ENCODE peak calls at places on chromosomes 11 and 22, in nine cellular contexts. W is nucleus accumbens, Q is left cardiac atrium, E is smooth muscle cell of the brain vasculature, N is HuH-7, O is astrocyte of the spinal cord, B is brain microvascular endothelial cell, L is lung microvascular endothelial cell, H is Caki2. R is an unnamed sample.

GRCh38 chr11:76410771-76411423 is 29.8 kb downstream of the GVQW3 start:
- DNase-seq in W (no peak), Q (no peak), E (no peak), N (no peak), O (no peak), B (no peak), L (no peak), H (peak), R (no peak)

GRCh38 chr11:133928628-133929059 is 28.1 kb downstream of the IGSF9B start:
- DNase-seq in W (no peak), Q (no peak), E (no peak), N (no peak), O (no peak), B (no peak), L (no peak), H (no peak), R (peak)

GRCh38 chr22:41833369-41834004 is 582 bp downstream of the SREBF2 start:
- DNase-seq in W (no peak), Q (peak), E (no peak), N (no peak), O (no peak), B (no peak), L (peak), H (peak), R (peak)

GRCh38 chr11:73982595-73982989 is at the start of gene UCP2:
- DNase-seq in W (peak), Q (peak), E (peak), N (peak), O (no peak), B (peak), L (peak), H (no peak), R (peak)

GRCh38 chr11:67372232-67372992 is 986 bp downstream of the CLCF1 start:
- DNase-seq in W (no peak), Q (peak), E (no peak), N (peak), O (no peak), B (no peak), L (no peak), H (no peak), R (no peak)

GRCh38 chr11:16912607-16913006 is 101.6 kb downstream of the PLEKHA7 start:
- DNase-seq in W (no peak), Q (no peak), E (no peak), N (no peak), O (no peak), B (no peak), L (no peak), H (no peak), R (no peak)

GRCh38 chr11:116192509-116193206 is 580.1 kb downstream of the BUD13 start:
- DNase-seq in W (no peak), Q (no peak), E (no peak), N (no peak), O (no peak), B (no peak), L (no peak), H (no peak), R (peak)

GRCh38 chr22:31079095-31079642 is 1.9 kb upstream of the SMTN start:
- DNase-seq in W (no peak), Q (no peak), E (no peak), N (peak), O (no peak), B (no peak), L (no peak), H (no peak), R (no peak)

GRCh38 chr11:94968334-94968958 is 4.9 kb downstream of the CWC15 start:
- DNase-seq in W (no peak), Q (no peak), E (no peak), N (no peak), O (peak), B (no peak), L (peak), H (no peak), R (no peak)

GRCh38 chr22:47059701-47060161 is 297.3 kb downstream of the TBC1D22A start:
- DNase-seq in W (no peak), Q (no peak), E (no peak), N (no peak), O (peak), B (no peak), L (no peak), H (no peak), R (no peak)

GRCh38 chr22:47277001-47277400 is 514.6 kb downstream of the TBC1D22A start:
- DNase-seq in W (no peak), Q (no peak), E (no peak), N (no peak), O (no peak), B (no peak), L (no peak), H (no peak), R (no peak)

GRCh38 chr22:28822930-28823481 is 22.6 kb upstream of the XBP1 start:
- DNase-seq in W (no peak), Q (no peak), E (no peak), N (peak), O (no peak), B (no peak), L (no peak), H (no peak), R (peak)

GRCh38 chr11:69251639-69252493 is 42.1 kb upstream of the MYEOV start:
- DNase-seq in W (no peak), Q (no peak), E (no peak), N (no peak), O (no peak), B (no peak), L (no peak), H (no peak), R (peak)

R was measured in prostate gland.